ENCODE peak calls at places on chromosomes 12 and 14, in four cellular contexts. Q, N, O and E are unnamed samples.

GRCh38 chr14:79419571-79420327 is 791.6 kb downstream of the DIO2 start:
- DNase-seq in Q (no peak), O (no peak), N (no peak), E (no peak)

GRCh38 chr12:94704452-94704871 is 54.1 kb upstream of the TMCC3 start:
- DNase-seq in Q (peak; percentile 29), O (no peak), N (no peak), E (no peak)

GRCh38 chr14:22671622-22672021 is 27.5 kb upstream of the OR6J1 start:
- DNase-seq in Q (no peak), O (peak; percentile 45), N (no peak), E (no peak)

GRCh38 chr14:56491299-56492285 is 88.0 kb upstream of the TMEM260 start:
- DNase-seq in Q (peak; percentile 49), O (peak; percentile 12), N (peak; percentile 79), E (peak; percentile 35)

GRCh38 chr12:26106347-26106746 is 18.5 kb downstream of the BHLHE41 start:
- DNase-seq in N (no peak), Q (no peak), O (no peak), E (no peak)

GRCh38 chr14:101761881-101762529 is 496 bp downstream of the PPP2R5C start:
- DNase-seq in O (peak; percentile 23), N (no peak), Q (no peak), E (no peak)

GRCh38 chr14:55968741-55969140 is 149.5 kb upstream of the PELI2 start:
- DNase-seq in N (no peak), Q (no peak), O (no peak), E (no peak)

GRCh38 chr12:72485017-72485701 is 213.0 kb downstream of the TRHDE start:
- DNase-seq in Q (no peak), N (no peak), O (no peak), E (no peak)

GRCh38 chr12:104357431-104357952 is 54.0 kb downstream of the EID3 start:
- DNase-seq in O (peak; percentile 40), Q (no peak), N (no peak), E (no peak)

GRCh38 chr12:42296503-42297109 is 29.3 kb downstream of the ZCRB1 start:
- DNase-seq in O (peak; percentile 20), N (no peak), Q (peak; percentile 50), E (no peak)

GRCh38 chr12:57268264-57268663 is 17.3 kb upstream of the STAC3 start:
- DNase-seq in O (no peak), N (no peak), Q (no peak), E (no peak)

GRCh38 chr12:51322452-51322851 is 1.5 kb downstream of the BIN2 start:
- DNase-seq in Q (no peak), O (no peak), N (no peak), E (no peak)

GRCh38 chr12:74776378-74776777 is 238.7 kb downstream of the ATXN7L3B start:
- DNase-seq in Q (no peak), O (no peak), N (no peak), E (no peak)

GRCh38 chr12:111467092-111467861 is 61.6 kb downstream of the SH2B3 start:
- DNase-seq in O (no peak), N (no peak), Q (peak; percentile 36), E (no peak)

GRCh38 chr12:30846776-30847175 is 79.8 kb upstream of the TSPAN11 start:
- DNase-seq in O (no peak), Q (no peak), N (no peak), E (no peak)

GRCh38 chr14:62914025-62914424 is 131.2 kb downstream of the KCNH5 start:
- DNase-seq in O (no peak), Q (no peak), N (no peak), E (no peak)

GRCh38 chr14:91575469-91576208 is 65.5 kb upstream of the PPP4R3A start:
- DNase-seq in O (no peak), Q (no peak), N (no peak), E (no peak)

GRCh38 chr12:59649203-59649602 is 53.4 kb downstream of the SLC16A7 start:
- DNase-seq in O (no peak), Q (peak; percentile 63), N (no peak), E (no peak)

GRCh38 chr12:103011974-103012763 is 54.7 kb downstream of the ASCL1 start:
- DNase-seq in N (no peak), Q (no peak), O (no peak), E (no peak)

GRCh38 chr14:79783061-79783460 is 428.2 kb downstream of the DIO2 start:
- DNase-seq in N (no peak), O (no peak), Q (no peak), E (no peak)

GRCh38 chr14:104221636-104222375 is 83.4 kb downstream of the KIF26A start:
- DNase-seq in N (no peak), O (no peak), Q (no peak), E (no peak)

GRCh38 chr12:105983622-105984325 is 155.0 kb downstream of the NUAK1 start:
- DNase-seq in O (no peak), Q (no peak), N (no peak), E (no peak)

GRCh38 chr12:109277899-109278762 is 31.0 kb downstream of the FOXN4 start:
- DNase-seq in N (no peak), Q (peak; percentile 97), O (no peak), E (no peak)
- TF ChIP-seq TCF7L2 in N (no peak), Q (no peak), O (no peak), E (no peak)

GRCh38 chr14:68506645-68507405 is 286.0 kb downstream of the ZFP36L1 start:
- DNase-seq in O (no peak), Q (no peak), N (no peak), E (no peak)

GRCh38 chr14:68506021-68506644 is 286.7 kb downstream of the ZFP36L1 start:
- DNase-seq in N (no peak), Q (no peak), O (no peak), E (no peak)

GRCh38 chr14:68509188-68509953 is 283.5 kb downstream of the ZFP36L1 start:
- DNase-seq in Q (no peak), O (no peak), N (no peak), E (no peak)

GRCh38 chr14:68508581-68508980 is 284.3 kb downstream of the ZFP36L1 start:
- DNase-seq in Q (no peak), N (no peak), O (no peak), E (no peak)

GRCh38 chr14:68507544-68508081 is 285.3 kb downstream of the ZFP36L1 start:
- DNase-seq in O (no peak), N (no peak), Q (no peak), E (no peak)
- H3K27ac ChIP-seq in O (no peak overlapping the region), N (no peak overlapping the region), Q (no peak overlapping the region), E (no peak overlapping the region)

DNA sequence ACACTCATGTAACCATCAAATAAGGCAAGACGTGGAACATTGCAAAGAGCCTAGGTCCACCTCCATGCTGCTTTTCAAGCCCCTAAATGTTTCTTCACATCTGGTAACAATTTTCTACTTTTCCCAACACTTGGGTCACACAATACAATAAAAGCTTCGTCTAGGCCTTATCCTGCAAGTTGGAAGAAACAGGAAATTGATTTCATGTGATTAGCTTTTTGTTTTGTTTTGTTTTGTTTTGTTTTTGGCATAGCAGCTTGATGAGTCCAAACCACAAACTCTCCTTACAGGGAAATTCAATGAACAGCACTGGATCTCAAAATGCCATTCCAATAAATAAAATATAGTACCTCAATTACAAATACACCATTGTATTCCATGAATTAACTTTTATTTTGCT is 19.3 kb downstream of the TAS2R50 start:
- DNase-seq in O (no peak), N (no peak), Q (no peak), E (no peak)
- TF ChIP-seq TCF7L2 in O (no peak), N (no peak), Q (no peak), E (no peak)

GRCh38 chr14:77246784-77247183 is 24.2 kb downstream of the NGB start:
- DNase-seq in Q (no peak), N (no peak), O (no peak), E (no peak)

GRCh38 chr14:77241955-77242354 is 29.1 kb downstream of the NGB start:
- DNase-seq in Q (no peak), N (no peak), O (no peak), E (no peak)

GRCh38 chr14:77242752-77243151 is 28.3 kb downstream of the NGB start:
- DNase-seq in O (no peak), Q (no peak), N (no peak), E (no peak)

GRCh38 chr14:77245820-77246219 is 25.2 kb downstream of the NGB start:
- DNase-seq in N (no peak), O (no peak), Q (no peak), E (no peak)

DNA sequence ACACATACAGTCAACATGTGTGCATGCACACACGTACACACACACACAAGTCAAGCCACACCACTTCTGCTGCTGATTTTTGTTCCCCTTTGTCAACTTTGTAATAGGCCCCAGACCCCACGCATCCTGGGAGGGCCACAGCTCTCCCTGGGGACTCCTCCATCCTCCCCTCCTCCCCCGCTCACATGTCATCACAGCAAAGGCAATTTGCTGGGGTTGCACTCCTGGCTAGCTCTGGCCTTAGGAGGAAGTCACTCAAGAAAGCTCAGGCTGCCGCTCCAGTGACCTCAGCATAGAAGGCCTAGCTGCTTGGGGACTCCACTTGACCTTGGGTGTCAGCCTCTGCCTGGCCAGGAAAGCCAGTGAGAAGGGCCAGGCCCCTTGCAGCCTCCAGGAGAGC is 27.2 kb downstream of the NGB start:
- DNase-seq in O (no peak), N (no peak), Q (no peak), E (no peak)
- H3K27ac ChIP-seq in O (no peak overlapping the region), N (no peak overlapping the region), Q (no peak overlapping the region), E (no peak overlapping the region)

DNA sequence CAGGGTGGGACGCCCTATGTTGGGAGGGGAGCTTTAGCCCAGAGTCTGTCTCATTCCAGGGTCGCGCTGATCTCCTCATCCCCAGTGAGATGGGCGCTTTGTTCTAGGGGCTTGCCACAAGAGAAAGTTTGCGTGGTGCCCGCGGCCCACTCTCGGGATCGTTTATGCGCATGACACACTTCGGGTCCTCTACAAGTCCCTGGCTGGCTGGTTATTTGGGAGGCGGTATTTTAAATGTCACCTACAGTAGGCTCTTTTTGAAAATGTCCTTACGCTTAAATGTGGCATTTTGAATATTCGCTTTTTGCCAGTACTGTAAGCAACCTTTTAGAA is 541 bp downstream of the GOLT1B start:
- DNase-seq in Q (peak; percentile 11), O (peak; percentile 11), N (no peak), E (no peak)
- TF ChIP-seq TCF7L2 in Q (no peak), O (no peak), N (no peak), E (no peak)

GRCh38 chr12:90250041-90250440 is 541.4 kb upstream of the ATP2B1 start:
- DNase-seq in O (no peak), N (no peak), Q (no peak), E (no peak)

GRCh38 chr12:90253674-90254181 is 545.1 kb upstream of the ATP2B1 start:
- DNase-seq in Q (no peak), O (no peak), N (peak; percentile 92), E (peak; percentile 7)

GRCh38 chr12:90246673-90247072 is 538.0 kb upstream of the ATP2B1 start:
- DNase-seq in N (no peak), Q (no peak), O (no peak), E (no peak)

GRCh38 chr12:90253142-90253541 is 544.5 kb upstream of the ATP2B1 start:
- DNase-seq in Q (no peak), O (no peak), N (no peak), E (no peak)

GRCh38 chr12:90250766-90251165 is 542.1 kb upstream of the ATP2B1 start:
- DNase-seq in N (no peak), Q (no peak), O (no peak), E (no peak)
- H3K27ac ChIP-seq in N (no peak overlapping the region), Q (no peak overlapping the region), O (no peak overlapping the region), E (no peak overlapping the region)

GRCh38 chr12:9951026-9951652 is 19.0 kb upstream of the CLEC2A start:
- DNase-seq in Q (no peak), N (no peak), O (no peak), E (no peak)
- TF ChIP-seq TCF7L2 in Q (no peak), N (no peak), O (no peak), E (no peak)